ENCODE peak calls at places on chromosomes 7 and 10, in five cellular contexts. Z is PC-3, V is right lobe of liver, U is cardiac muscle cell, A is transverse colon. O is an unnamed sample.
A peak's percentile ranks its signal among the peaks of the same experiment; 100 is the strongest.

GRCh38 chr7:66758964-66759628 is 18.6 kb downstream of the RABGEF1 start:
- DNase-seq in Z (no peak), V (no peak), U (peak; percentile 38), A (no peak), O (no peak)

GRCh38 chr7:123961731-123962130 is 36.7 kb downstream of the SPAM1 start:
- DNase-seq in Z (no peak), V (no peak), U (peak; percentile 37), A (no peak), O (no peak)

GRCh38 chr10:73785721-73786511 is 510 bp downstream of the ZSWIM8 start:
- DNase-seq in Z (peak; percentile 89), V (no peak), U (peak; percentile 40), A (peak; percentile 55), O (peak; percentile 32)

GRCh38 chr10:78539247-78539766 is 505.6 kb downstream of the RPS24 start:
- DNase-seq in Z (no peak), V (peak; percentile 78), U (no peak), A (no peak), O (no peak)

GRCh38 chr7:101698964-101699363 is 69.9 kb upstream of the MYL10 start:
- DNase-seq in Z (no peak), V (no peak), U (no peak), A (no peak), O (no peak)

GRCh38 chr7:140314571-140315480 is 83.5 kb downstream of the SLC37A3 start:
- DNase-seq in Z (no peak), V (no peak), U (no peak), A (no peak), O (no peak)

GRCh38 chr7:20798081-20798693 is 11.5 kb upstream of the SP8 start:
- DNase-seq in Z (peak; percentile 41), V (peak; percentile 86), U (no peak), A (peak; percentile 69), O (no peak)

GRCh38 chr7:135385209-135385608 is 124.7 kb downstream of the CNOT4 start:
- DNase-seq in Z (peak; percentile 5), V (no peak), U (peak; percentile 90), A (no peak), O (peak; percentile 82)

GRCh38 chr7:151280388-151281019 is 32.0 kb upstream of the SMARCD3 start:
- DNase-seq in Z (no peak), V (peak; percentile 30), U (no peak), A (no peak), O (no peak)

GRCh38 chr7:67771840-67772605 is 775.4 kb downstream of the TYW1 start:
- DNase-seq in Z (no peak), V (peak; percentile 54), U (no peak), A (no peak), O (no peak)

GRCh38 chr10:31721166-31721565 is 207.5 kb downstream of the ARHGAP12 start:
- DNase-seq in Z (no peak), V (no peak), U (no peak), A (no peak), O (no peak)

GRCh38 chr10:132292972-132293415 is 14.8 kb downstream of the STK32C start:
- DNase-seq in Z (no peak), V (no peak), U (no peak), A (peak; percentile 5), O (no peak)

GRCh38 chr10:104072786-104073185 is 12.9 kb downstream of the COL17A1 start:
- DNase-seq in Z (no peak), V (no peak), U (no peak), A (no peak), O (no peak)

GRCh38 chr7:33661430-33662160 is 243.7 kb upstream of the BMPER start:
- DNase-seq in Z (no peak), V (no peak), U (no peak), A (no peak), O (no peak)

GRCh38 chr10:123999956-124000615 is 93.3 kb downstream of the CHST15 start:
- DNase-seq in Z (no peak), V (no peak), U (no peak), A (no peak), O (no peak)

GRCh38 chr10:6542999-6543430 is 37.1 kb downstream of the PRKCQ start:
- DNase-seq in Z (no peak), V (no peak), U (no peak), A (no peak), O (no peak)

GRCh38 chr10:1074063-1074747 is 18.0 kb downstream of the WDR37 start:
- DNase-seq in Z (no peak), V (no peak), U (no peak), A (no peak), O (no peak)

GRCh38 chr7:128099204-128099671 is 68.0 kb upstream of the LRRC4 start:
- DNase-seq in Z (peak; percentile 29), V (no peak), U (no peak), A (no peak), O (no peak)

GRCh38 chr7:116188-116981 is 76.0 kb upstream of the FAM20C start:
- DNase-seq in Z (no peak), V (no peak), U (no peak), A (no peak), O (no peak)

GRCh38 chr7:67653856-67654442 is 657.3 kb downstream of the TYW1 start:
- DNase-seq in Z (no peak), V (no peak), U (no peak), A (no peak), O (no peak)

GRCh38 chr7:155878674-155879073 is 66.4 kb upstream of the SHH start:
- DNase-seq in Z (no peak), V (peak; percentile 21), U (no peak), A (no peak), O (no peak)

GRCh38 chr10:90042075-90042474 is 340.7 kb downstream of the KIF20B start:
- DNase-seq in Z (no peak), V (no peak), U (no peak), A (no peak), O (no peak)

GRCh38 chr7:135233570-135233969 is at the start of gene STRA8:
- DNase-seq in Z (no peak), V (no peak), U (no peak), A (no peak), O (peak; percentile 43)

GRCh38 chr7:35816514-35816913 is 15.7 kb downstream of the SEPTIN7 start:
- DNase-seq in Z (no peak), V (no peak), U (no peak), A (no peak), O (no peak)

GRCh38 chr10:23157239-23157661 is 34.9 kb upstream of the PTF1A start:
- DNase-seq in Z (no peak), V (no peak), U (no peak), A (no peak), O (no peak)

GRCh38 chr7:5183155-5183554 is 6.9 kb upstream of the WIPI2 start:
- DNase-seq in Z (peak; percentile 64), V (no peak), U (no peak), A (no peak), O (no peak)

GRCh38 chr10:49379596-49380410 is 16.1 kb downstream of the DRGX start:
- DNase-seq in Z (peak; percentile 39), V (no peak), U (no peak), A (no peak), O (peak; percentile 25)

GRCh38 chr10:28410420-28411135 is 107.7 kb upstream of the MPP7 start:
- DNase-seq in Z (peak; percentile 22), V (peak; percentile 8), U (peak; percentile 14), A (no peak), O (no peak)
- TF ChIP-seq CTCF in Z (peak; percentile 44), V (no peak), U (peak; percentile 18), A (no peak), O (no peak)

DNA sequence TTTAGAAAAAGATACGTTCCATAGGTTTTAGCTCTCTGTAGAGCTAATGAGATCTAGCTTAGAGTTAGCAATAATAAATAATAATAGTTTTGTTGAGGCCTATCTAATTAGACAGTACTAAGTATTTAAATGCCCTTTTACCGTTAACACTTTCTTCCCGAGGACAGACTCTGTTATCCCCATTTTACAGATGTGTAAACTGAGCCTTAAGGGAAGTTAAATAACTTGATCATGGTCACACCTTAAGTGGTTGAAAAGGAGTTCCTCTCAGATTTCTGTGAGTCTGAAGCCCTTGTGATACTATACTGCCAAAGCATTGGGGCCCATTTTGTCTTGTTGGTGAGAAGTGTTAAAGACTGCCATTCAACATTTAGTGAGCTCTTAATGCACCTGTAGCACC is 61.6 kb downstream of the CYP51A1 start:
- DNase-seq in Z (no peak), V (no peak), U (no peak), A (no peak), O (no peak)
- H3K36me3 ChIP-seq in Z (no peaks in the 10 kb centered on the region), V (peaks cover 14% of the 10 kb centered on the region), U (peaks cover 29% of the 10 kb centered on the region), A (peaks cover 26% of the 10 kb centered on the region), O (no peaks in the 10 kb centered on the region)

GRCh38 chr10:122130474-122131110 is 140.5 kb upstream of the BTBD16 start:
- DNase-seq in Z (no peak), V (no peak), U (no peak), A (no peak), O (no peak)

GRCh38 chr10:122127943-122128342 is 139.0 kb downstream of the TACC2 start:
- DNase-seq in Z (peak; percentile 25), V (no peak), U (peak; percentile 21), A (no peak), O (no peak)

GRCh38 chr10:122126763-122127659 is 138.0 kb downstream of the TACC2 start:
- DNase-seq in Z (peak; percentile 88), V (no peak), U (peak; percentile 91), A (no peak), O (no peak)

GRCh38 chr10:122124808-122125207 is 135.8 kb downstream of the TACC2 start:
- DNase-seq in Z (no peak), V (no peak), U (no peak), A (no peak), O (no peak)

DNA sequence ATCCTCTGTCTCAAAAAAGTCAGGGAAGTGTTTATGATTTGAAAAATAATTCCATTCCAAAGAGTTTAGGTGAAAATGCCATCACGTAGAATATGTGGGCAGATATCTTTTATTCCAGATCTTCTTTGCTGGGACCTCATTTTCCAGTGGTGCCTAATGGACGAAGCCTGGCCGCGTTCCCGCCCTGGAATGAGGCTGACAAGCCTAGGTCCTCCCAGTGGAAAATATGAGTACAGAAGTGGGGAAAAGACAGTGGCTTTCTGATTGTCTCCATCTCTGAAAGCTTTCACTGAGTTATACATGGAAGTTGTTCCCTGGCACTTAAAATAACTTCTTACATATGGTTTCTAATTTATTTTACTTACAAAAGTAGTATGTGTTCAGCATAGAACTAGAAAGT is 139.4 kb downstream of the TACC2 start:
- DNase-seq in Z (no peak), V (no peak), U (peak; percentile 66), A (peak; percentile 52), O (no peak)
- TF ChIP-seq CTCF in Z (no peak), V (no peak), U (peak; percentile 5), A (peak; percentile 21), O (no peak)

DNA sequence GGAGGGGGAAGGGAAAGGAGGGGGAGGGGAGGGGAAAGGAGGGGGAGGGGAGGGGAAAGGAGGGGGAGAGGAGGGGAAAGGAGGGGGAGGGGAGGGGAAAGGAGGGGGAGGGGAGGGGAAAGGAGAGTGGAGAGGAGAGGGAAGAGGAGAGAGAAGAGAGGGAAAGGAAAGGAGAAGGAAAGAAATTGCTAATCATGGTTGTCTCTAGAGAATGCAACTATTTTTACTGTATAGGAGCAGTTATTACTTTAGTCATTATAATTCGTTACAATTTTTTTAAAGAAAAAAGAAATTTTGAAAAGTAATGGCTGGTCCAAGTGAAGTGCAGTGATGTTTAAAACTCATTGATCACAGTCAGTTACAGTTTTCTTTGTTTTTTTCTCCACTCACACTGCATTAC is 24.5 kb downstream of the SLC25A16 start:
- DNase-seq in Z (no peak), V (no peak), U (no peak), A (no peak), O (no peak)
- H3K36me3 ChIP-seq in Z (peaks cover 40% of the 10 kb centered on the region), V (peaks cover 32% of the 10 kb centered on the region), U (peaks cover 2% of the 10 kb centered on the region), A (peaks cover 34% of the 10 kb centered on the region), O (no peaks in the 10 kb centered on the region)

GRCh38 chr10:2303169-2303568 is 565.8 kb upstream of the ADARB2 start:
- DNase-seq in Z (no peak), V (no peak), U (no peak), A (no peak), O (no peak)
- TF ChIP-seq CTCF in Z (no peak), V (no peak), U (no peak), A (no peak), O (no peak)

GRCh38 chr7:131385039-131385605 is 57.4 kb downstream of the MKLN1 start:
- DNase-seq in Z (peak; percentile 69), V (no peak), U (peak; percentile 49), A (no peak), O (no peak)
- H3K36me3 ChIP-seq in Z (peaks cover 8% of the 10 kb centered on the region), V (peaks cover 3% of the 10 kb centered on the region), U (peaks cover 2% of the 10 kb centered on the region), A (peaks cover 5% of the 10 kb centered on the region), O (no peaks in the 10 kb centered on the region)